ENCODE peak calls at places on chromosomes 12 and 14, in eight cellular contexts. W is HEK293T; O is left cardiac atrium; A is NCI-H1092 treated with DMSO at 0.1 percent for 48 hours; B is NCI-H748 treated with DMSO at 0.1 percent for 48 hours; E is stimulated activated CD4-positive, alpha-beta T cell treated with anti-CD3 and anti-CD28 coated beads, Interleukin-4, amount 100 ng/mL, for 48 hours; X is endothelial cell; T is type B pancreatic cell. L is an unnamed sample.

GRCh38 chr12:106213721-106214121 is 34.1 kb downstream of the CKAP4 start:
- DNase-seq in W (no peak), O (no peak), A (no peak), B (no peak), E (no peak), X (no peak), T (no peak), L (no peak)

GRCh38 chr12:3655331-3655900 is 97.5 kb downstream of the CRACR2A start:
- DNase-seq in W (peak; percentile 45), O (no peak), A (peak; percentile 78), B (no peak), E (no peak), X (peak; percentile 31), T (no peak), L (no peak)

GRCh38 chr14:103500148-103500990 is 22.3 kb downstream of the CKB start:
- DNase-seq in W (peak; percentile 85), O (peak; percentile 94), A (peak; percentile 81), B (peak; percentile 79), E (peak; percentile 72), X (peak; percentile 90), T (peak; percentile 89), L (no peak)

GRCh38 chr12:82682326-82682725 is 4.4 kb upstream of the TMTC2 start:
- DNase-seq in W (no peak), O (no peak), A (no peak), B (no peak), E (no peak), X (no peak), T (no peak), L (no peak)

GRCh38 chr12:12008232-12008850 is 62.4 kb upstream of the BCL2L14 start:
- DNase-seq in W (peak; percentile 30), O (no peak), A (no peak), B (no peak), E (peak; percentile 63), X (no peak), T (no peak), L (no peak)

GRCh38 chr14:75905505-75905904 is 76.3 kb downstream of the TGFB3 start:
- DNase-seq in W (no peak), O (peak; percentile 64), A (no peak), B (no peak), E (no peak), X (no peak), T (no peak), L (no peak)

GRCh38 chr14:99803803-99804202 is 10.6 kb downstream of the EML1 start:
- DNase-seq in W (no peak), O (no peak), A (peak; percentile 39), B (no peak), E (no peak), X (no peak), T (no peak), L (no peak)

GRCh38 chr12:59322473-59322872 is 273.4 kb upstream of the SLC16A7 start:
- DNase-seq in W (no peak), O (no peak), A (no peak), B (peak; percentile 42), E (no peak), X (no peak), T (no peak), L (no peak)

GRCh38 chr12:59086124-59086523 is 165.8 kb upstream of the LRIG3 start:
- DNase-seq in W (no peak), O (no peak), A (peak; percentile 89), B (peak; percentile 96), E (no peak), X (no peak), T (no peak), L (no peak)

GRCh38 chr14:74720526-74720925 is 7.6 kb downstream of the FCF1 start:
- DNase-seq in W (no peak), O (no peak), A (no peak), B (no peak), E (no peak), X (no peak), T (no peak), L (no peak)

GRCh38 chr12:6603095-6603567 is 4.0 kb downstream of the CHD4 start:
- DNase-seq in W (no peak), O (peak; percentile 62), A (no peak), B (no peak), E (no peak), X (no peak), T (no peak), L (no peak)

GRCh38 chr12:11797993-11798720 is 148.7 kb downstream of the ETV6 start:
- DNase-seq in W (no peak), O (no peak), A (no peak), B (no peak), E (no peak), X (no peak), T (no peak), L (no peak)

GRCh38 chr14:65927871-65928270 is 515.3 kb downstream of the FUT8 start:
- DNase-seq in W (no peak), O (no peak), A (peak; percentile 90), B (peak; percentile 84), E (peak; percentile 75), X (no peak), T (no peak), L (no peak)

GRCh38 chr12:45572114-45572513 is 157.4 kb upstream of the ARID2 start:
- DNase-seq in W (no peak), O (no peak), A (no peak), B (no peak), E (no peak), X (no peak), T (no peak), L (peak; percentile 22)

GRCh38 chr14:99274346-99275221 is 2.6 kb upstream of the BCL11B start:
- DNase-seq in W (peak; percentile 73), O (peak; percentile 52), A (peak; percentile 94), B (peak; percentile 90), E (no peak), X (peak; percentile 75), T (peak; percentile 89), L (peak; percentile 72)

GRCh38 chr14:59275668-59276067 is 87.2 kb downstream of the DAAM1 start:
- DNase-seq in W (no peak), O (no peak), A (no peak), B (no peak), E (no peak), X (no peak), T (no peak), L (peak; percentile 81)

GRCh38 chr14:71362920-71363584 is 455.8 kb downstream of the PCNX1 start:
- DNase-seq in W (no peak), O (no peak), A (no peak), B (no peak), E (no peak), X (no peak), T (no peak), L (no peak)

GRCh38 chr12:85575115-85576096 is 260.8 kb downstream of the RASSF9 start:
- DNase-seq in W (peak; percentile 66), O (peak; percentile 39), A (peak; percentile 58), B (peak; percentile 49), E (no peak), X (peak; percentile 53), T (no peak), L (no peak)

GRCh38 chr12:127245009-127245408 is 1022.0 kb upstream of the TMEM132C start:
- DNase-seq in W (no peak), O (no peak), A (no peak), B (no peak), E (no peak), X (no peak), T (no peak), L (no peak)

GRCh38 chr12:64806593-64806992 is 17.9 kb upstream of the TBC1D30 start:
- DNase-seq in W (no peak), O (no peak), A (no peak), B (no peak), E (no peak), X (no peak), T (no peak), L (no peak)

GRCh38 chr12:22978962-22979361 is 354.0 kb downstream of the ETNK1 start:
- DNase-seq in W (no peak), O (no peak), A (no peak), B (no peak), E (no peak), X (no peak), T (no peak), L (peak; percentile 75)

GRCh38 chr12:128178551-128178950 is 88.4 kb upstream of the TMEM132C start:
- DNase-seq in W (no peak), O (no peak), A (no peak), B (no peak), E (no peak), X (no peak), T (no peak), L (no peak)